ENCODE peak calls at places on chromosomes 3 and 15, in eight cellular contexts. One of them, this sample, is unnamed. For H3K4me1, the result is how much of the 10 kb centered on the place peaks cover.

GRCh38 chr3:10548997-10549396 is 43.6 kb upstream of the ATP2B2 start:
- DNase-seq in PC-3: peak
- DNase-seq in A549: no peak
- DNase-seq in trophoblast cell: no peak
- DNase-seq in mesenchymal stem cell: no peak
- DNase-seq in IMR-90: no peak
- DNase-seq in MM.1S: no peak
- DNase-seq in GM23338: no peak
- DNase-seq in this sample: peak

GRCh38 chr3:15339786-15340215 is 7.4 kb upstream of the SH3BP5 start:
- DNase-seq in PC-3: peak
- DNase-seq in A549: peak
- DNase-seq in trophoblast cell: no peak
- DNase-seq in mesenchymal stem cell: peak
- DNase-seq in IMR-90: peak
- DNase-seq in MM.1S: no peak
- DNase-seq in GM23338: no peak
- DNase-seq in this sample: no peak

GRCh38 chr15:66894986-66895780 is 170.2 kb upstream of the SMAD3 start:
- DNase-seq in PC-3: no peak
- DNase-seq in A549: no peak
- DNase-seq in trophoblast cell: no peak
- DNase-seq in mesenchymal stem cell: no peak
- DNase-seq in IMR-90: no peak
- DNase-seq in MM.1S: no peak
- DNase-seq in GM23338: no peak
- DNase-seq in this sample: no peak

GRCh38 chr3:87268646-87269211 is 7.7 kb downstream of the POU1F1 start:
- DNase-seq in PC-3: no peak
- DNase-seq in A549: no peak
- DNase-seq in trophoblast cell: no peak
- DNase-seq in mesenchymal stem cell: no peak
- DNase-seq in IMR-90: peak
- DNase-seq in MM.1S: no peak
- DNase-seq in GM23338: no peak
- DNase-seq in this sample: no peak

GRCh38 chr15:68126415-68126814 is 72.3 kb downstream of the PIAS1 start:
- DNase-seq in PC-3: no peak
- DNase-seq in A549: no peak
- DNase-seq in trophoblast cell: no peak
- DNase-seq in mesenchymal stem cell: no peak
- DNase-seq in IMR-90: no peak
- DNase-seq in MM.1S: no peak
- DNase-seq in GM23338: no peak
- DNase-seq in this sample: no peak

GRCh38 chr15:55630921-55631320 is 42.8 kb upstream of the PYGO1 start:
- DNase-seq in PC-3: no peak
- DNase-seq in A549: no peak
- DNase-seq in trophoblast cell: no peak
- DNase-seq in mesenchymal stem cell: peak
- DNase-seq in IMR-90: no peak
- DNase-seq in MM.1S: no peak
- DNase-seq in GM23338: no peak
- DNase-seq in this sample: no peak

GRCh38 chr3:112013058-112013783 is 14.5 kb downstream of the TAGLN3 start:
- DNase-seq in PC-3: peak
- DNase-seq in A549: peak
- DNase-seq in trophoblast cell: peak
- DNase-seq in mesenchymal stem cell: peak
- DNase-seq in IMR-90: peak
- DNase-seq in MM.1S: peak
- DNase-seq in GM23338: peak
- DNase-seq in this sample: peak

GRCh38 chr3:36992806-36993325 is at the start of gene EPM2AIP1:
- DNase-seq in PC-3: no peak
- DNase-seq in A549: peak
- DNase-seq in trophoblast cell: peak
- DNase-seq in mesenchymal stem cell: peak
- DNase-seq in IMR-90: no peak
- DNase-seq in MM.1S: no peak
- DNase-seq in GM23338: peak
- DNase-seq in this sample: no peak

GRCh38 chr3:139292933-139293664 is 50.7 kb upstream of the MRPS22 start:
- DNase-seq in PC-3: no peak
- DNase-seq in A549: no peak
- DNase-seq in trophoblast cell: no peak
- DNase-seq in mesenchymal stem cell: peak
- DNase-seq in IMR-90: peak
- DNase-seq in MM.1S: no peak
- DNase-seq in GM23338: no peak
- DNase-seq in this sample: no peak

GRCh38 chr3:38313685-38314084 is 31.6 kb downstream of the SLC22A14 start:
- DNase-seq in PC-3: no peak
- DNase-seq in A549: no peak
- DNase-seq in trophoblast cell: no peak
- DNase-seq in mesenchymal stem cell: no peak
- DNase-seq in IMR-90: no peak
- DNase-seq in MM.1S: no peak
- DNase-seq in GM23338: no peak
- DNase-seq in this sample: no peak

GRCh38 chr3:51798561-51798960 is 19.5 kb upstream of the IQCF6 start:
- DNase-seq in PC-3: no peak
- DNase-seq in A549: no peak
- DNase-seq in trophoblast cell: no peak
- DNase-seq in mesenchymal stem cell: no peak
- DNase-seq in IMR-90: no peak
- DNase-seq in MM.1S: no peak
- DNase-seq in GM23338: peak
- DNase-seq in this sample: no peak

DNA sequence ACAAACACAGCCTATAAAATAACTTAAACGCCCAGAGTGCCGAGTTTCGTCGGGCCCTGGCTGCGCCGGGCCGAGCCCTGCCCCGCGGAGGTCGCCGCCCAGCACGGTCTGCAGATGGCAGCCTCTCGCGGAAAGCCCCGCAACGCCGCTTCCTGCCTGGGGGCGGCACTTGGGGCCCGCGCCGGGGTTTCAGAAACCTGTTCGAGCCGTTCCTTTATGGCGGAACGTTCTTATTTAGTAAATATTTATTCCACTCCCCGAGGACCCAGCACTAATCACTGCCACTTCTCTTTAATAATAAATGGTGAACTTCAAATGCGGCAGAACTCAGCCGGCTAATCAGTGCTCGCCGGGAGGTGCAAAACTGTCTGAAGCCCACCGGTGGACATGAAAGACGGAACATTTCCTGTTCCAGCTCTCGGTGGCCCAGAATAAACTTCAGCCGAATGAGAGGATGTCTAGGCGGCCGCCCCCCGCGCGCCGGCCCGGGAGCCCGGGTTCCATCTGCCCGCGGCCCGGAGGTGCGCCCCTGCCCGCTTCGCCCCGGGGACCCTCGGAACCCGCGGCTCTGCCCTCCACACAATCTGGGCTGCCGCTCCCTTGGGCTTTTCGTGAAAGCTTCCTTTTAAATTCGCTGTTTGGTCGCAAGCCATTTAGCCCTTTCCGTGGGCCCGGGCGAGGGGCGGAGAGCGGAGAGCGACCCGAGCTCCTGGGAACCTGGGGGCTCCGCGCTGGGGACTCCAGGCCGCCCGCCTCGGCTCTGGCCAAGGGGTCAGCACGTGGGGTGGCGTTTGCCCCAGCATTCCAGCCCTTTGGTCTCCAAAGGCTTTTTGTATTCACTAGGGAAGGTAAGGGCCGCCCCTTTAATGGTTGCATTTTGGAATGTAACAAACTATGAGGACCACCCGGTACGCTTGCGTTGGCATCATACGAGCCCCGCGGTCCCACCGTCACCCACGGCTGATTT is 110.8 kb upstream of the ATP11B start:
- DNase-seq in PC-3: peak
- DNase-seq in A549: peak
- DNase-seq in trophoblast cell: peak
- DNase-seq in mesenchymal stem cell: peak
- DNase-seq in IMR-90: peak
- DNase-seq in MM.1S: peak
- DNase-seq in GM23338: peak
- DNase-seq in this sample: no peak
- H3K4me2 ChIP-seq in PC-3: peak
- H3K4me2 ChIP-seq in A549: peak
- H3K4me2 ChIP-seq in trophoblast cell: peak
- H3K4me2 ChIP-seq in mesenchymal stem cell: peak
- H3K4me2 ChIP-seq in IMR-90: peak
- H3K4me2 ChIP-seq in MM.1S: peak
- H3K4me2 ChIP-seq in GM23338: peak
- H3K4me2 ChIP-seq in this sample: peak

DNA sequence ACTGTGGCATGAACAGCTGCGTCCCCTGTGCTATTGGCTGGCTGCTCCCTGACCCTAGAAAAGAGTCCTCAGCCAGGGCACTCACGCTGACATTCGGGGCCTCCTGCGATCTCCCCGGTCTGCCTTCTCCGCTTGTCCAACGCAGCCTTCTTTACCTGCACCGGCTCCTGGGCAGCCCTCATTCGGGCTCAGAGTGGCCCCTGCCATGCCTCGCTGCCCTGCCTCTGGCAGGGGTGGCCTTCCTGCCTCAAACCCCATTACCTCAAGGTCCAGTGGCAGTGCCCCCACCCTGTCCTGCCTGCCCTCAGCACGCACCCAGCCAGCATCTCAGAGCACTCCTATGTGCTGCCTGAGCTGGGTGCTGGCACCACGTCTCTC is 86.5 kb downstream of the TBC1D2B start:
- DNase-seq in PC-3: no peak
- DNase-seq in A549: no peak
- DNase-seq in trophoblast cell: no peak
- DNase-seq in mesenchymal stem cell: no peak
- DNase-seq in IMR-90: no peak
- DNase-seq in MM.1S: no peak
- DNase-seq in GM23338: no peak
- DNase-seq in this sample: no peak
- H3K4me1 ChIP-seq in PC-3: under half
- H3K4me1 ChIP-seq in A549: under half
- H3K4me1 ChIP-seq in trophoblast cell: under half
- H3K4me1 ChIP-seq in mesenchymal stem cell: half or more
- H3K4me1 ChIP-seq in IMR-90: under half
- H3K4me1 ChIP-seq in MM.1S: under half
- H3K4me1 ChIP-seq in GM23338: under half
- H3K4me1 ChIP-seq in this sample: under half

GRCh38 chr15:32855942-32856341 is 138.1 kb downstream of the GREM1 start:
- DNase-seq in PC-3: peak
- DNase-seq in A549: peak
- DNase-seq in trophoblast cell: peak
- DNase-seq in mesenchymal stem cell: peak
- DNase-seq in IMR-90: peak
- DNase-seq in MM.1S: no peak
- DNase-seq in GM23338: peak
- DNase-seq in this sample: peak

GRCh38 chr15:32859246-32859645 is 141.4 kb downstream of the GREM1 start:
- DNase-seq in PC-3: no peak
- DNase-seq in A549: no peak
- DNase-seq in trophoblast cell: no peak
- DNase-seq in mesenchymal stem cell: no peak
- DNase-seq in IMR-90: no peak
- DNase-seq in MM.1S: no peak
- DNase-seq in GM23338: no peak
- DNase-seq in this sample: no peak

GRCh38 chr15:32857732-32858131 is 139.9 kb downstream of the GREM1 start:
- DNase-seq in PC-3: no peak
- DNase-seq in A549: no peak
- DNase-seq in trophoblast cell: no peak
- DNase-seq in mesenchymal stem cell: no peak
- DNase-seq in IMR-90: no peak
- DNase-seq in MM.1S: no peak
- DNase-seq in GM23338: no peak
- DNase-seq in this sample: no peak

GRCh38 chr15:32853667-32854066 is 135.9 kb downstream of the GREM1 start:
- DNase-seq in PC-3: no peak
- DNase-seq in A549: no peak
- DNase-seq in trophoblast cell: no peak
- DNase-seq in mesenchymal stem cell: no peak
- DNase-seq in IMR-90: no peak
- DNase-seq in MM.1S: no peak
- DNase-seq in GM23338: peak
- DNase-seq in this sample: no peak

GRCh38 chr15:32856753-32857152 is 138.9 kb downstream of the GREM1 start:
- DNase-seq in PC-3: no peak
- DNase-seq in A549: no peak
- DNase-seq in trophoblast cell: peak
- DNase-seq in mesenchymal stem cell: peak
- DNase-seq in IMR-90: peak
- DNase-seq in MM.1S: no peak
- DNase-seq in GM23338: no peak
- DNase-seq in this sample: no peak
- H3K4me2 ChIP-seq in PC-3: peak
- H3K4me2 ChIP-seq in A549: peak
- H3K4me2 ChIP-seq in trophoblast cell: no peak
- H3K4me2 ChIP-seq in mesenchymal stem cell: no peak
- H3K4me2 ChIP-seq in IMR-90: no peak
- H3K4me2 ChIP-seq in MM.1S: no peak
- H3K4me2 ChIP-seq in GM23338: no peak
- H3K4me2 ChIP-seq in this sample: no peak

GRCh38 chr3:12963184-12963868 is 109.9 kb downstream of the IQSEC1 start:
- DNase-seq in PC-3: no peak
- DNase-seq in A549: no peak
- DNase-seq in trophoblast cell: no peak
- DNase-seq in mesenchymal stem cell: no peak
- DNase-seq in IMR-90: no peak
- DNase-seq in MM.1S: no peak
- DNase-seq in GM23338: no peak
- DNase-seq in this sample: no peak

GRCh38 chr3:12965999-12966846 is 107.0 kb downstream of the IQSEC1 start:
- DNase-seq in PC-3: peak
- DNase-seq in A549: no peak
- DNase-seq in trophoblast cell: peak
- DNase-seq in mesenchymal stem cell: peak
- DNase-seq in IMR-90: no peak
- DNase-seq in MM.1S: no peak
- DNase-seq in GM23338: no peak
- DNase-seq in this sample: no peak

GRCh38 chr3:12962292-12962691 is 110.9 kb downstream of the IQSEC1 start:
- DNase-seq in PC-3: no peak
- DNase-seq in A549: no peak
- DNase-seq in trophoblast cell: no peak
- DNase-seq in mesenchymal stem cell: no peak
- DNase-seq in IMR-90: no peak
- DNase-seq in MM.1S: no peak
- DNase-seq in GM23338: no peak
- DNase-seq in this sample: no peak

GRCh38 chr3:12964713-12965612 is 108.3 kb downstream of the IQSEC1 start:
- DNase-seq in PC-3: peak
- DNase-seq in A549: no peak
- DNase-seq in trophoblast cell: no peak
- DNase-seq in mesenchymal stem cell: no peak
- DNase-seq in IMR-90: no peak
- DNase-seq in MM.1S: no peak
- DNase-seq in GM23338: peak
- DNase-seq in this sample: no peak

GRCh38 chr3:12963869-12964712 is 109.1 kb downstream of the IQSEC1 start:
- DNase-seq in PC-3: no peak
- DNase-seq in A549: no peak
- DNase-seq in trophoblast cell: no peak
- DNase-seq in mesenchymal stem cell: peak
- DNase-seq in IMR-90: peak
- DNase-seq in MM.1S: no peak
- DNase-seq in GM23338: no peak
- DNase-seq in this sample: no peak
- H3K4me1 ChIP-seq in PC-3: under half
- H3K4me1 ChIP-seq in A549: under half
- H3K4me1 ChIP-seq in trophoblast cell: under half
- H3K4me1 ChIP-seq in mesenchymal stem cell: under half
- H3K4me1 ChIP-seq in IMR-90: under half
- H3K4me1 ChIP-seq in MM.1S: under half
- H3K4me1 ChIP-seq in GM23338: under half
- H3K4me1 ChIP-seq in this sample: under half